ENCODE peak calls at places on chromosomes 5 and 9, in nine cellular contexts. One of them, this sample, is unnamed.

GRCh38 chr5:132495063-132495671 is 4.6 kb upstream of the IRF1 start:
- DNase-seq in stimulated activated CD8-positive, alpha-beta memory T cell treated with anti-CD3 and anti-CD28 coated beads, Interleukin-12 subunit alpha, Interleukin-12 subunit beta, amount 100 ng/mL, for 4 hours: no peak
- DNase-seq in ecto neural progenitor cell: no peak
- DNase-seq in cardiac muscle cell: no peak
- DNase-seq in GM12891: no peak
- DNase-seq in heart right ventricle: no peak
- DNase-seq in memory B cell: peak
- DNase-seq in effector memory CD8-positive, alpha-beta T cell: no peak
- DNase-seq in NCI-H2081: no peak
- DNase-seq in this sample: no peak

GRCh38 chr5:59093329-59093728 is 510.5 kb downstream of the RAB3C start:
- DNase-seq in stimulated activated CD8-positive, alpha-beta memory T cell treated with anti-CD3 and anti-CD28 coated beads, Interleukin-12 subunit alpha, Interleukin-12 subunit beta, amount 100 ng/mL, for 4 hours: no peak
- DNase-seq in ecto neural progenitor cell: no peak
- DNase-seq in cardiac muscle cell: peak
- DNase-seq in GM12891: no peak
- DNase-seq in heart right ventricle: no peak
- DNase-seq in memory B cell: no peak
- DNase-seq in effector memory CD8-positive, alpha-beta T cell: no peak
- DNase-seq in NCI-H2081: no peak
- DNase-seq in this sample: no peak

GRCh38 chr9:117707561-117707960 is 3.4 kb downstream of the TLR4 start:
- DNase-seq in stimulated activated CD8-positive, alpha-beta memory T cell treated with anti-CD3 and anti-CD28 coated beads, Interleukin-12 subunit alpha, Interleukin-12 subunit beta, amount 100 ng/mL, for 4 hours: no peak
- DNase-seq in ecto neural progenitor cell: no peak
- DNase-seq in cardiac muscle cell: no peak
- DNase-seq in GM12891: no peak
- DNase-seq in heart right ventricle: no peak
- DNase-seq in memory B cell: no peak
- DNase-seq in effector memory CD8-positive, alpha-beta T cell: no peak
- DNase-seq in NCI-H2081: no peak
- DNase-seq in this sample: no peak

GRCh38 chr9:135001526-135001925 is 83.8 kb upstream of the FCN1 start:
- DNase-seq in stimulated activated CD8-positive, alpha-beta memory T cell treated with anti-CD3 and anti-CD28 coated beads, Interleukin-12 subunit alpha, Interleukin-12 subunit beta, amount 100 ng/mL, for 4 hours: no peak
- DNase-seq in ecto neural progenitor cell: no peak
- DNase-seq in cardiac muscle cell: no peak
- DNase-seq in GM12891: no peak
- DNase-seq in heart right ventricle: no peak
- DNase-seq in memory B cell: no peak
- DNase-seq in effector memory CD8-positive, alpha-beta T cell: no peak
- DNase-seq in NCI-H2081: no peak
- DNase-seq in this sample: no peak

GRCh38 chr9:32823101-32823500 is 39.8 kb downstream of the TMEM215 start:
- DNase-seq in stimulated activated CD8-positive, alpha-beta memory T cell treated with anti-CD3 and anti-CD28 coated beads, Interleukin-12 subunit alpha, Interleukin-12 subunit beta, amount 100 ng/mL, for 4 hours: no peak
- DNase-seq in ecto neural progenitor cell: no peak
- DNase-seq in cardiac muscle cell: no peak
- DNase-seq in GM12891: no peak
- DNase-seq in heart right ventricle: no peak
- DNase-seq in memory B cell: no peak
- DNase-seq in effector memory CD8-positive, alpha-beta T cell: no peak
- DNase-seq in NCI-H2081: no peak
- DNase-seq in this sample: no peak

GRCh38 chr5:106843812-106844416 is 826.8 kb downstream of the EFNA5 start:
- DNase-seq in stimulated activated CD8-positive, alpha-beta memory T cell treated with anti-CD3 and anti-CD28 coated beads, Interleukin-12 subunit alpha, Interleukin-12 subunit beta, amount 100 ng/mL, for 4 hours: no peak
- DNase-seq in ecto neural progenitor cell: no peak
- DNase-seq in cardiac muscle cell: peak
- DNase-seq in GM12891: no peak
- DNase-seq in heart right ventricle: no peak
- DNase-seq in memory B cell: no peak
- DNase-seq in effector memory CD8-positive, alpha-beta T cell: no peak
- DNase-seq in NCI-H2081: no peak
- DNase-seq in this sample: no peak

GRCh38 chr9:123686131-123686848 is 243.6 kb downstream of the DENND1A start:
- DNase-seq in stimulated activated CD8-positive, alpha-beta memory T cell treated with anti-CD3 and anti-CD28 coated beads, Interleukin-12 subunit alpha, Interleukin-12 subunit beta, amount 100 ng/mL, for 4 hours: no peak
- DNase-seq in ecto neural progenitor cell: no peak
- DNase-seq in cardiac muscle cell: peak
- DNase-seq in GM12891: no peak
- DNase-seq in heart right ventricle: peak
- DNase-seq in memory B cell: no peak
- DNase-seq in effector memory CD8-positive, alpha-beta T cell: no peak
- DNase-seq in NCI-H2081: no peak
- DNase-seq in this sample: no peak

GRCh38 chr5:35557742-35558141 is 59.9 kb upstream of the SPEF2 start:
- DNase-seq in stimulated activated CD8-positive, alpha-beta memory T cell treated with anti-CD3 and anti-CD28 coated beads, Interleukin-12 subunit alpha, Interleukin-12 subunit beta, amount 100 ng/mL, for 4 hours: no peak
- DNase-seq in ecto neural progenitor cell: no peak
- DNase-seq in cardiac muscle cell: no peak
- DNase-seq in GM12891: no peak
- DNase-seq in heart right ventricle: no peak
- DNase-seq in memory B cell: no peak
- DNase-seq in effector memory CD8-positive, alpha-beta T cell: no peak
- DNase-seq in NCI-H2081: no peak
- DNase-seq in this sample: no peak

GRCh38 chr9:136182850-136183422 is 22.0 kb downstream of the LHX3 start:
- DNase-seq in stimulated activated CD8-positive, alpha-beta memory T cell treated with anti-CD3 and anti-CD28 coated beads, Interleukin-12 subunit alpha, Interleukin-12 subunit beta, amount 100 ng/mL, for 4 hours: no peak
- DNase-seq in ecto neural progenitor cell: no peak
- DNase-seq in cardiac muscle cell: no peak
- DNase-seq in GM12891: no peak
- DNase-seq in heart right ventricle: no peak
- DNase-seq in memory B cell: no peak
- DNase-seq in effector memory CD8-positive, alpha-beta T cell: no peak
- DNase-seq in NCI-H2081: no peak
- DNase-seq in this sample: no peak

GRCh38 chr9:36029765-36030528 is 6.8 kb upstream of the RECK start:
- DNase-seq in stimulated activated CD8-positive, alpha-beta memory T cell treated with anti-CD3 and anti-CD28 coated beads, Interleukin-12 subunit alpha, Interleukin-12 subunit beta, amount 100 ng/mL, for 4 hours: no peak
- DNase-seq in ecto neural progenitor cell: no peak
- DNase-seq in cardiac muscle cell: peak
- DNase-seq in GM12891: no peak
- DNase-seq in heart right ventricle: no peak
- DNase-seq in memory B cell: no peak
- DNase-seq in effector memory CD8-positive, alpha-beta T cell: no peak
- DNase-seq in NCI-H2081: no peak
- DNase-seq in this sample: no peak

GRCh38 chr5:164002214-164002613 is 496.8 kb downstream of the MAT2B start:
- DNase-seq in stimulated activated CD8-positive, alpha-beta memory T cell treated with anti-CD3 and anti-CD28 coated beads, Interleukin-12 subunit alpha, Interleukin-12 subunit beta, amount 100 ng/mL, for 4 hours: no peak
- DNase-seq in ecto neural progenitor cell: no peak
- DNase-seq in cardiac muscle cell: no peak
- DNase-seq in GM12891: no peak
- DNase-seq in heart right ventricle: no peak
- DNase-seq in memory B cell: no peak
- DNase-seq in effector memory CD8-positive, alpha-beta T cell: no peak
- DNase-seq in NCI-H2081: no peak
- DNase-seq in this sample: no peak

GRCh38 chr9:71968541-71969090 is 57.2 kb downstream of the C9orf85 start:
- DNase-seq in stimulated activated CD8-positive, alpha-beta memory T cell treated with anti-CD3 and anti-CD28 coated beads, Interleukin-12 subunit alpha, Interleukin-12 subunit beta, amount 100 ng/mL, for 4 hours: no peak
- DNase-seq in ecto neural progenitor cell: no peak
- DNase-seq in cardiac muscle cell: no peak
- DNase-seq in GM12891: no peak
- DNase-seq in heart right ventricle: no peak
- DNase-seq in memory B cell: no peak
- DNase-seq in effector memory CD8-positive, alpha-beta T cell: no peak
- DNase-seq in NCI-H2081: no peak
- DNase-seq in this sample: no peak

GRCh38 chr5:160486573-160486972 is 64.9 kb downstream of the PTTG1 start:
- DNase-seq in stimulated activated CD8-positive, alpha-beta memory T cell treated with anti-CD3 and anti-CD28 coated beads, Interleukin-12 subunit alpha, Interleukin-12 subunit beta, amount 100 ng/mL, for 4 hours: no peak
- DNase-seq in ecto neural progenitor cell: no peak
- DNase-seq in cardiac muscle cell: no peak
- DNase-seq in GM12891: no peak
- DNase-seq in heart right ventricle: no peak
- DNase-seq in memory B cell: no peak
- DNase-seq in effector memory CD8-positive, alpha-beta T cell: peak
- DNase-seq in NCI-H2081: no peak
- DNase-seq in this sample: no peak

GRCh38 chr9:85516976-85517637 is 224.6 kb downstream of the AGTPBP1 start:
- DNase-seq in stimulated activated CD8-positive, alpha-beta memory T cell treated with anti-CD3 and anti-CD28 coated beads, Interleukin-12 subunit alpha, Interleukin-12 subunit beta, amount 100 ng/mL, for 4 hours: no peak
- DNase-seq in ecto neural progenitor cell: no peak
- DNase-seq in cardiac muscle cell: no peak
- DNase-seq in GM12891: no peak
- DNase-seq in heart right ventricle: no peak
- DNase-seq in memory B cell: no peak
- DNase-seq in effector memory CD8-positive, alpha-beta T cell: no peak
- DNase-seq in NCI-H2081: no peak
- DNase-seq in this sample: no peak

This sample was measured in stimulated activated naive B cell treated with anti-CD40 and anti-IgM and Interleukin-4, amounts not matched to agents 10 μg/mL and 1 μg/mL and 100 μg/mL, for 72 hours.